ENCODE peak calls at places on chromosomes 5 and 9, in eight cellular contexts. S, F, O, B, R, G, U and P are unnamed samples.

GRCh38 chr5:80376557-80376956 is 31.3 kb upstream of the ZFYVE16 start:
- DNase-seq in S (no peak), F (no peak), O (no peak), B (no peak), R (no peak), G (no peak), U (no peak), P (no peak)

GRCh38 chr5:134046801-134047707 is 42.3 kb upstream of the VDAC1 start:
- DNase-seq in S (no peak), F (no peak), O (no peak), B (no peak), R (no peak), G (no peak), U (no peak), P (no peak)

GRCh38 chr5:57720656-57721055 is 238.0 kb upstream of the ACTBL2 start:
- DNase-seq in S (no peak), F (no peak), O (no peak), B (no peak), R (no peak), G (no peak), U (no peak), P (no peak)

GRCh38 chr5:177478711-177479646 is 5.5 kb upstream of the DBN1 start:
- DNase-seq in S (no peak), F (peak), O (no peak), B (no peak), R (no peak), G (no peak), U (peak), P (no peak)

GRCh38 chr5:111747336-111747735 is 9.7 kb downstream of the NREP start:
- DNase-seq in S (no peak), F (no peak), O (no peak), B (no peak), R (no peak), G (no peak), U (no peak), P (no peak)

GRCh38 chr9:109972026-109973005 is 192.3 kb downstream of the PALM2AKAP2 start:
- DNase-seq in S (peak), F (no peak), O (no peak), B (no peak), R (no peak), G (no peak), U (no peak), P (no peak)

GRCh38 chr5:36692791-36693763 is 86.7 kb downstream of the SLC1A3 start:
- DNase-seq in S (peak), F (peak), O (peak), B (peak), R (no peak), G (peak), U (peak), P (peak)

GRCh38 chr9:20873240-20873860 is 158.1 kb downstream of the HACD4 start:
- DNase-seq in S (no peak), F (no peak), O (no peak), B (no peak), R (peak), G (no peak), U (peak), P (no peak)

GRCh38 chr9:35749515-35750255 is 598 bp downstream of the RGP1 start:
- DNase-seq in S (no peak), F (no peak), O (no peak), B (no peak), R (no peak), G (no peak), U (peak), P (no peak)

GRCh38 chr9:128399851-128400250 is 20.8 kb upstream of the CERCAM start:
- DNase-seq in S (no peak), F (no peak), O (no peak), B (no peak), R (no peak), G (no peak), U (no peak), P (no peak)

GRCh38 chr9:134455010-134455409 is 128.8 kb downstream of the RXRA start:
- DNase-seq in S (no peak), F (no peak), O (no peak), B (no peak), R (no peak), G (no peak), U (no peak), P (no peak)

GRCh38 chr5:159864885-159865622 is 51.2 kb upstream of the ADRA1B start:
- DNase-seq in S (peak), F (peak), O (no peak), B (no peak), R (peak), G (no peak), U (no peak), P (no peak)

GRCh38 chr9:116674210-116674980 is 12.7 kb upstream of the TRIM32 start:
- DNase-seq in S (no peak), F (no peak), O (no peak), B (no peak), R (no peak), G (no peak), U (no peak), P (no peak)

GRCh38 chr5:158917731-158918130 is 182.0 kb downstream of the EBF1 start:
- DNase-seq in S (no peak), F (no peak), O (no peak), B (no peak), R (no peak), G (no peak), U (no peak), P (no peak)